ENCODE peak calls at places on chromosome 5, in eight cellular contexts. Q is neural crest cell, C is psoas muscle, L is cardiac muscle cell, P is thoracic aorta, X is WERI-Rb-1, Y is chondrocyte, A is BJ. O is an unnamed sample.

GRCh38 chr5:126454081-126454480 is 30.9 kb downstream of the GRAMD2B start:
- DNase-seq in C (no peak), P (no peak), Q (peak; percentile 15), L (no peak), Y (no peak), A (no peak), X (no peak), O (no peak)

GRCh38 chr5:90940227-90940995 is 381.8 kb downstream of the ADGRV1 start:
- DNase-seq in X (peak; percentile 20), L (peak; percentile 65), A (no peak), Q (peak; percentile 5), C (no peak), Y (no peak), P (no peak), O (no peak)

GRCh38 chr5:127367029-127367428 is 76.4 kb downstream of the MEGF10 start:
- DNase-seq in L (no peak), C (no peak), P (no peak), Y (no peak), A (no peak), Q (no peak), X (no peak), O (no peak)

GRCh38 chr5:168798065-168799023 is 219.2 kb upstream of the PANK3 start:
- DNase-seq in A (no peak), P (no peak), X (no peak), Y (no peak), L (no peak), Q (no peak), C (no peak), O (no peak)

GRCh38 chr5:134511796-134512660 is 13.4 kb upstream of the JADE2 start:
- DNase-seq in L (peak; percentile 57), X (peak; percentile 97), P (no peak), C (peak; percentile 94), A (no peak), Q (no peak), Y (peak; percentile 52), O (no peak)

GRCh38 chr5:138450971-138451370 is 12.1 kb downstream of the REEP2 start:
- DNase-seq in P (no peak), C (no peak), X (no peak), Q (no peak), L (no peak), A (no peak), Y (no peak), O (no peak)

GRCh38 chr5:142784405-142784955 is 14.3 kb downstream of the ARHGAP26 start:
- DNase-seq in P (no peak), A (no peak), Q (no peak), X (no peak), L (no peak), Y (no peak), C (no peak), O (no peak)

GRCh38 chr5:158382473-158382872 is 523.5 kb upstream of the CLINT1 start:
- DNase-seq in Y (no peak), A (peak; percentile 89), X (peak; percentile 39), P (peak; percentile 69), Q (no peak), C (peak; percentile 70), L (no peak), O (no peak)

GRCh38 chr5:95111141-95111540 is 173.8 kb downstream of the MCTP1 start:
- DNase-seq in C (no peak), P (no peak), L (no peak), Y (no peak), A (no peak), X (no peak), Q (no peak), O (no peak)

GRCh38 chr5:153753645-153754432 is 263.4 kb downstream of the GRIA1 start:
- DNase-seq in L (no peak), Q (no peak), A (no peak), C (no peak), X (no peak), Y (no peak), P (no peak), O (no peak)

GRCh38 chr5:14569948-14570691 is 11.5 kb upstream of the OTULINL start:
- DNase-seq in P (no peak), A (no peak), X (no peak), C (no peak), Y (no peak), L (no peak), Q (no peak), O (no peak)

GRCh38 chr5:67878911-67879310 is 336.6 kb upstream of the PIK3R1 start:
- DNase-seq in C (no peak), P (no peak), A (no peak), Q (no peak), L (no peak), X (no peak), Y (no peak), O (no peak)

GRCh38 chr5:122726990-122727616 is 47.8 kb upstream of the SNX2 start:
- DNase-seq in L (no peak), C (no peak), Y (no peak), X (no peak), P (no peak), A (no peak), Q (no peak), O (no peak)

GRCh38 chr5:16178745-16179372 is 732 bp downstream of the MARCHF11 start:
- DNase-seq in Y (peak; percentile 92), P (no peak), Q (peak; percentile 94), C (peak; percentile 70), L (peak; percentile 96), X (peak; percentile 64), A (no peak), O (no peak)

GRCh38 chr5:172315599-172316531 is 32.3 kb upstream of the UBTD2 start:
- DNase-seq in Y (no peak), C (no peak), X (no peak), A (no peak), Q (no peak), P (no peak), L (no peak), O (no peak)

GRCh38 chr5:173646684-173647083 is 30.2 kb upstream of the BOD1 start:
- DNase-seq in L (no peak), C (no peak), P (no peak), Y (no peak), Q (no peak), X (no peak), A (no peak), O (no peak)

GRCh38 chr5:65611524-65611923 is 12.6 kb downstream of the TRIM23 start:
- DNase-seq in Q (no peak), L (no peak), P (no peak), C (no peak), A (no peak), Y (no peak), X (no peak), O (no peak)

GRCh38 chr5:147037517-147038205 is 159.1 kb upstream of the PPP2R2B start:
- DNase-seq in Q (no peak), P (no peak), C (no peak), A (no peak), Y (no peak), L (no peak), X (no peak), O (no peak)

GRCh38 chr5:73821003-73821402 is 195.0 kb downstream of the ARHGEF28 start:
- DNase-seq in L (no peak), X (no peak), A (no peak), P (no peak), Y (no peak), C (no peak), Q (no peak), O (no peak)

GRCh38 chr5:34923694-34924461 is 5.5 kb upstream of the DNAJC21 start:
- DNase-seq in X (no peak), L (no peak), A (peak; percentile 56), Y (no peak), Q (no peak), C (no peak), P (no peak), O (no peak)

GRCh38 chr5:72063219-72063819 is 44.0 kb upstream of the MAP1B start:
- DNase-seq in C (no peak), X (no peak), L (peak; percentile 78), A (no peak), P (no peak), Y (no peak), Q (peak; percentile 57), O (no peak)

GRCh38 chr5:172527559-172527958 is 73.2 kb upstream of the SH3PXD2B start:
- DNase-seq in X (no peak), A (no peak), Y (no peak), L (no peak), P (no peak), C (no peak), Q (no peak), O (no peak)

GRCh38 chr5:98827161-98827560 is 53.7 kb downstream of the RGMB start:
- DNase-seq in Q (no peak), X (no peak), A (peak; percentile 16), Y (no peak), P (no peak), C (no peak), L (peak; percentile 51), O (no peak)

GRCh38 chr5:173330856-173331206 is 2.6 kb upstream of the STC2 start:
- DNase-seq in Y (no peak), X (no peak), P (no peak), L (peak; percentile 46), A (no peak), Q (no peak), C (no peak), O (no peak)

GRCh38 chr5:6632324-6632930 is 417 bp downstream of the NSUN2 start:
- DNase-seq in C (no peak), Q (no peak), Y (no peak), A (no peak), P (no peak), L (no peak), X (peak; percentile 43), O (no peak)

GRCh38 chr5:131610198-131611063 is 24.6 kb downstream of the RAPGEF6 start:
- DNase-seq in A (no peak), P (no peak), X (no peak), L (peak; percentile 13), C (no peak), Y (no peak), Q (no peak), O (no peak)
- TF ChIP-seq CTCF in A (no peak), P (no peak), X (no peak), L (no peak), C (no peak), Y (peak; percentile 23), Q (no peak), O (no peak)

DNA sequence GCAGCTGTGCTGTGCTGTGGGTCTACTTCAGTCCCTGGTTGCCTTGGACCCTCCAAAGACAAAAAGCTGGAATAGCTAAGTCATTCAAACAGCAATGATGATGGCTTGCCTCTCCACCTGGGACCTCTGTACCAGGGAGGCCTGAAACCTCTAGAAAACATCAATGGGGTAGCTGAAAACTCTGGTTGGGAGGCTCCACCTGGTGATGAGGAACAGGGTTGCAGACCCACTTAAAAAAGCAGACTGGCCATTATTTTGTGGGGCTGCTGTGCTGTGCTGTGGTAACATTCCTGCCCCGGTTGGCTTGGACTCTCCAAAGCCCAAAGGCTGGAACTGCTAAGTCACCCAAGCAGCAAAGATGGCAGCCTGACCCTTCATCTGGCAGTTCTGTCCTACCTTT is 839.3 kb upstream of the ARRDC3 start:
- DNase-seq in Q (no peak), L (no peak), C (no peak), X (peak; percentile 29), A (no peak), P (no peak), Y (no peak), O (no peak)
- TF ChIP-seq CTCF in Q (no peak), L (no peak), C (no peak), X (peak; percentile 56), A (peak; percentile 32), P (no peak), Y (peak; percentile 51), O (no peak)

GRCh38 chr5:32712463-32713395 is 1.6 kb downstream of the NPR3 start:
- DNase-seq in L (no peak), Q (peak; percentile 2), C (no peak), Y (no peak), X (no peak), P (no peak), A (no peak), O (no peak)
- TF ChIP-seq CTCF in L (no peak), Q (peak; percentile 14), C (no peak), Y (peak; percentile 57), X (no peak), P (no peak), A (peak; percentile 64), O (no peak)

GRCh38 chr5:36944607-36945225 is 68.1 kb downstream of the NIPBL start:
- DNase-seq in L (peak; percentile 58), C (no peak), P (no peak), X (no peak), A (no peak), Q (no peak), Y (no peak), O (no peak)
- TF ChIP-seq CTCF in L (peak; percentile 53), C (peak; percentile 61), P (peak; percentile 47), X (no peak), A (peak; percentile 49), Q (peak; percentile 79), Y (peak; percentile 93), O (no peak)